ENCODE peak calls at places on chromosomes 13 and 19, in eight cellular contexts. G, O, L, A, F, Z, V and H are unnamed samples.

GRCh38 chr13:49082653-49083536 is 107.2 kb downstream of the FNDC3A start:
- DNase-seq in V (no peak), G (no peak), Z (no peak), A (no peak), F (no peak), O (no peak), L (peak), H (no peak)

GRCh38 chr19:6041071-6041470 is 63.1 kb upstream of the RANBP3 start:
- DNase-seq in Z (no peak), G (no peak), L (no peak), V (no peak), O (no peak), F (no peak), A (no peak), H (no peak)

GRCh38 chr19:45173816-45174215 is 4.2 kb downstream of the TRAPPC6A start:
- DNase-seq in A (peak), G (no peak), O (no peak), F (no peak), V (no peak), L (no peak), Z (no peak), H (no peak)

GRCh38 chr13:44989071-44989889 is at the start of the genes GPALPP1 and NUFIP1:
- DNase-seq in O (peak), F (peak), Z (peak), A (peak), V (peak), G (peak), L (peak), H (peak)

GRCh38 chr19:41531438-41532311 is 44.3 kb upstream of the CEACAM21 start:
- DNase-seq in A (peak), Z (peak), F (no peak), G (no peak), O (no peak), V (peak), L (peak), H (peak)

GRCh38 chr19:7787602-7788177 is 24.6 kb downstream of the CLEC4M start:
- DNase-seq in F (no peak), L (no peak), G (no peak), Z (no peak), V (no peak), A (no peak), O (no peak), H (no peak)

GRCh38 chr19:31613683-31614219 is 264.5 kb upstream of the TSHZ3 start:
- DNase-seq in O (no peak), V (no peak), F (no peak), L (no peak), G (no peak), A (no peak), Z (no peak), H (no peak)

GRCh38 chr13:41995946-41996345 is 35.0 kb upstream of the VWA8 start:
- DNase-seq in V (no peak), G (no peak), L (peak), F (no peak), O (no peak), Z (no peak), A (no peak), H (peak)

GRCh38 chr19:16208847-16209246 is 11.1 kb downstream of the AP1M1 start:
- DNase-seq in F (no peak), V (no peak), G (no peak), O (no peak), A (no peak), L (no peak), Z (no peak), H (no peak)

GRCh38 chr13:110485604-110486003 is 75.9 kb downstream of the RAB20 start:
- DNase-seq in Z (no peak), V (no peak), A (peak), G (no peak), F (no peak), O (no peak), L (peak), H (no peak)

GRCh38 chr13:47004022-47004421 is 107.2 kb upstream of the HTR2A start:
- DNase-seq in Z (peak), A (no peak), V (no peak), G (no peak), F (no peak), L (peak), O (no peak), H (no peak)

GRCh38 chr13:74135306-74136088 is 1.3 kb upstream of the KLF12 start:
- DNase-seq in G (peak), Z (peak), O (peak), F (peak), V (peak), L (peak), A (peak), H (peak)

GRCh38 chr19:6417713-6418561 is 6.7 kb downstream of the KHSRP start:
- DNase-seq in V (no peak), A (peak), G (no peak), F (no peak), Z (no peak), O (no peak), L (peak), H (no peak)

GRCh38 chr19:39971380-39971841 is 446 bp downstream of the PSMC4 start:
- DNase-seq in V (peak), F (no peak), G (no peak), L (no peak), Z (peak), O (no peak), A (no peak), H (peak)

GRCh38 chr13:26185720-26186119 is 36.4 kb downstream of the RNF6 start:
- DNase-seq in G (no peak), O (no peak), F (no peak), A (no peak), V (no peak), Z (no peak), L (no peak), H (no peak)

GRCh38 chr13:113616281-113616906 is 31.8 kb downstream of the TFDP1 start:
- DNase-seq in O (no peak), V (no peak), A (peak), G (no peak), Z (no peak), F (no peak), L (peak), H (peak)

GRCh38 chr13:41457589-41458186 is 338 bp downstream of the RGCC start:
- DNase-seq in Z (no peak), F (no peak), O (no peak), A (peak), V (peak), L (no peak), G (no peak), H (no peak)

GRCh38 chr13:45695198-45695730 is 6.9 kb upstream of the CBY2 start:
- DNase-seq in G (no peak), O (no peak), V (no peak), A (no peak), Z (no peak), L (no peak), F (no peak), H (no peak)

GRCh38 chr13:20964904-20965303 is 62.4 kb upstream of the XPO4 start:
- DNase-seq in G (no peak), V (no peak), L (peak), Z (no peak), O (no peak), A (no peak), F (no peak), H (no peak)

GRCh38 chr19:39406656-39407393 is at the start of gene ZFP36:
- DNase-seq in O (peak), L (peak), F (no peak), V (peak), Z (peak), A (peak), G (peak), H (peak)

GRCh38 chr13:51107996-51108395 is 3.1 kb downstream of the C13orf42 start:
- DNase-seq in L (no peak), A (no peak), G (no peak), Z (peak), O (no peak), F (no peak), V (no peak), H (no peak)